ENCODE peak calls at places on chromosomes 4 and X, in ten cellular contexts. P is tibial nerve, C is NB4, K is Peyer's patch, Z is adrenal gland, H is prostate gland, R is IMR-90, Q is HCT116, N is body of pancreas, O is right lobe of liver. D is an unnamed sample.

GRCh38 chr4:76177709-76178108 is 29.5 kb upstream of the NUP54 start:
- DNase-seq in N (no peak), R (no peak), Q (no peak), H (no peak), Z (no peak), P (no peak), O (no peak), K (no peak), C (no peak), D (no peak)

GRCh38 chr4:90105274-90105673 is 21.9 kb upstream of the CCSER1 start:
- DNase-seq in O (no peak), K (no peak), P (no peak), H (no peak), Q (no peak), N (no peak), Z (no peak), R (no peak), C (no peak), D (no peak)

GRCh38 chrX:20653070-20653469 is 386.4 kb upstream of the RPS6KA3 start:
- DNase-seq in P (no peak), Z (no peak), C (no peak), O (no peak), Q (no peak), H (no peak), R (no peak), K (no peak), N (no peak), D (no peak)

GRCh38 chr4:99054428-99054994 is 34.1 kb downstream of the ADH5 start:
- DNase-seq in N (no peak), R (no peak), Q (no peak), H (no peak), P (no peak), O (no peak), Z (no peak), C (no peak), K (no peak), D (no peak)

GRCh38 chrX:129648514-129649267 is 6.1 kb downstream of the APLN start:
- DNase-seq in Q (no peak), N (no peak), H (no peak), Z (no peak), K (no peak), P (no peak), C (no peak), R (no peak), O (no peak), D (no peak)

GRCh38 chr4:144862221-144862620 is 216.3 kb downstream of the HHIP start:
- DNase-seq in Z (no peak), H (no peak), P (no peak), O (no peak), N (no peak), Q (no peak), R (no peak), C (no peak), K (no peak), D (no peak)

GRCh38 chr4:58303456-58303855 is 1193.3 kb upstream of the IGFBP7 start:
- DNase-seq in R (no peak), H (no peak), O (no peak), Z (no peak), P (no peak), N (no peak), C (no peak), K (no peak), Q (no peak), D (no peak)

GRCh38 chrX:17588303-17588702 is 149.0 kb upstream of the SCML1 start:
- DNase-seq in Q (no peak), H (no peak), K (no peak), P (no peak), R (no peak), Z (no peak), C (no peak), O (no peak), N (no peak), D (no peak)

GRCh38 chr4:8844976-8845690 is 26.5 kb downstream of the HMX1 start:
- DNase-seq in Q (no peak), N (peak; percentile 6), Z (no peak), K (no peak), C (no peak), O (peak; percentile 15), P (peak; percentile 6), H (no peak), R (no peak), D (no peak)

GRCh38 chr4:140116442-140117104 is 37.4 kb downstream of the MAML3 start:
- DNase-seq in Q (no peak), O (no peak), Z (no peak), P (no peak), H (no peak), N (no peak), R (peak; percentile 54), K (no peak), C (peak; percentile 80), D (no peak)

GRCh38 chrX:67545772-67546495 is 2.1 kb downstream of the AR start:
- DNase-seq in N (peak; percentile 20), C (peak; percentile 1), Q (no peak), R (no peak), O (no peak), K (no peak), P (no peak), H (peak; percentile 4), Z (no peak), D (peak; percentile 19)

GRCh38 chrX:2267890-2268289 is 232.9 kb downstream of the DHRSX start:
- DNase-seq in P (no peak), Q (no peak), H (no peak), N (no peak), Z (no peak), R (no peak), K (no peak), C (no peak), O (no peak), D (no peak)

GRCh38 chrX:1385824-1386223 is 6.1 kb downstream of the SLC25A6 start:
- DNase-seq in Z (no peak), K (peak; percentile 11), C (no peak), H (no peak), Q (no peak), N (no peak), P (no peak), O (peak; percentile 42), R (no peak), D (no peak)

GRCh38 chrX:150167482-150168324 is 195.4 kb upstream of the MAMLD1 start:
- DNase-seq in O (no peak), Q (no peak), C (no peak), P (no peak), K (no peak), N (no peak), R (no peak), Z (no peak), H (no peak), D (no peak)

GRCh38 chrX:143854006-143854405 is 29.9 kb upstream of the UBE2NL start:
- DNase-seq in N (no peak), O (no peak), Q (no peak), Z (no peak), R (peak; percentile 11), H (no peak), P (no peak), C (peak; percentile 3), K (no peak), D (no peak)

GRCh38 chr4:85937507-85937906 is 422.3 kb downstream of the MAPK10 start:
- DNase-seq in C (no peak), N (no peak), O (no peak), H (no peak), R (no peak), Q (no peak), Z (no peak), P (no peak), K (no peak), D (no peak)

GRCh38 chr4:186699298-186699697 is 24.4 kb downstream of the FAT1 start:
- DNase-seq in K (no peak), R (peak; percentile 22), N (peak; percentile 62), Q (no peak), C (no peak), Z (peak; percentile 30), P (no peak), O (no peak), H (peak; percentile 60), D (no peak)

GRCh38 chr4:110854021-110854678 is 231.3 kb upstream of the PITX2 start:
- DNase-seq in Z (no peak), P (no peak), N (no peak), K (no peak), C (peak; percentile 14), H (no peak), O (no peak), Q (no peak), R (peak; percentile 84), D (no peak)

GRCh38 chr4:77581724-77582123 is 23.9 kb upstream of the CXCL13 start:
- DNase-seq in O (no peak), Z (no peak), H (no peak), Q (no peak), R (no peak), N (no peak), P (no peak), C (no peak), K (no peak), D (no peak)

GRCh38 chr4:11467931-11468330 is 39.2 kb upstream of the HS3ST1 start:
- DNase-seq in Q (no peak), R (no peak), O (no peak), C (no peak), Z (no peak), K (no peak), H (no peak), N (no peak), P (no peak), D (no peak)
- TF ChIP-seq POLR2A in Q (no peak), R (no peak), O (no peak), C (no peak), Z (no peak), K (no peak), H (no peak), N (no peak), P (no peak), D (no peak)

GRCh38 chrX:63529961-63530360 is 178.8 kb upstream of the SPIN4 start:
- DNase-seq in P (no peak), Q (no peak), N (no peak), K (no peak), O (no peak), R (no peak), H (no peak), Z (no peak), C (no peak), D (no peak)
- TF ChIP-seq POLR2A in P (no peak), Q (no peak), N (no peak), K (no peak), O (no peak), R (no peak), H (no peak), Z (no peak), C (no peak), D (no peak)

GRCh38 chr4:771464-771863 is 54.5 kb downstream of the CPLX1 start:
- DNase-seq in R (no peak), C (no peak), H (no peak), O (no peak), Q (no peak), N (no peak), Z (no peak), P (no peak), K (no peak), D (no peak)
- TF ChIP-seq POLR2A in R (no peak), C (no peak), H (no peak), O (no peak), Q (no peak), N (no peak), Z (no peak), P (no peak), K (no peak), D (no peak)

DNA sequence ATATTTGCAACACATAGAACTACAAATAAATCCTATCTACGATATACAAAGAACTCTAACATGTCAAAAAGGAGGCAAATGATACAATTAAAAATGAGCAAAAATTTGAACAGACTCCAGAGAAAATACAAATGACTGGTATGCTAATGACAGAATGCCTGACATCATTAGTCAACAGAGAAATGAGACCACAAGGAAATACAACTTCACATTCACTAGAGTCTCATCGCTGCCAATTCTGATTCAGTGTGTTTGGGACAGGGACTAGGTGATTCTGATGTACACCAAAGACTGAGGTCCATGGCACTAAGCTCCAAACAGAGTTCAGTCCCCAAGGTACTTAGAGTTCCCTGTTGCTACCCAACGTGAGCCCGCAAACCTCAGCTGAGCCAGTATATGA is 23.4 kb downstream of the SLC2A9 start:
- DNase-seq in R (no peak), Q (no peak), K (no peak), Z (no peak), H (no peak), N (no peak), P (no peak), C (no peak), O (no peak), D (no peak)
- TF ChIP-seq POLR2A in R (no peak), Q (no peak), K (no peak), Z (no peak), H (no peak), N (no peak), P (no peak), C (no peak), O (no peak), D (no peak)

D was measured in ovary.